ENCODE peak calls at places on chromosomes 12 and 14, in eight cellular contexts. R is mesenchymal stem cell; C is kidney; I is HepG2; Z is cardiac muscle cell; P is fibroblast of lung; M is pancreas; L is CD8-positive, alpha-beta T cell. K is an unnamed sample. For H3K4me1, the result is how much of the 10 kb centered on the place peaks cover.

GRCh38 chr14:39488600-39488999 is 56.4 kb upstream of the FBXO33 start:
- DNase-seq in C (no peak), M (no peak), I (no peak), P (peak), L (no peak), R (peak), Z (peak), K (no peak)

GRCh38 chr12:24066865-24067264 is 117.4 kb upstream of the SOX5 start:
- DNase-seq in Z (peak), P (peak), I (no peak), M (no peak), L (no peak), R (peak), C (no peak), K (no peak)

GRCh38 chr12:110698171-110698902 is 9.4 kb upstream of the HVCN1 start:
- DNase-seq in R (peak), L (peak), C (peak), Z (peak), M (peak), I (peak), P (peak), K (peak)

GRCh38 chr12:99386907-99387306 is 260.6 kb upstream of the GARIN6 start:
- DNase-seq in M (no peak), I (peak), P (peak), C (no peak), L (no peak), Z (peak), R (no peak), K (no peak)

GRCh38 chr14:60724080-60724618 is at the start of gene SIX4:
- DNase-seq in R (peak), P (peak), I (peak), L (no peak), Z (peak), C (peak), M (peak), K (peak)

GRCh38 chr14:91413547-91414474 is 3.8 kb downstream of the CCDC88C start:
- DNase-seq in P (no peak), Z (no peak), I (no peak), M (peak), L (peak), R (no peak), C (no peak), K (peak)

GRCh38 chr14:70152704-70153103 is 36.0 kb downstream of the SLC8A3 start:
- DNase-seq in I (no peak), R (no peak), C (no peak), L (no peak), Z (no peak), P (no peak), M (no peak), K (no peak)

GRCh38 chr12:97456792-97457191 is 5.8 kb upstream of the RMST start:
- DNase-seq in I (no peak), L (no peak), R (no peak), Z (no peak), P (no peak), C (no peak), M (no peak), K (no peak)

GRCh38 chr12:4615667-4616066 is 33.2 kb downstream of the AKAP3 start:
- DNase-seq in M (no peak), R (no peak), L (no peak), C (no peak), I (no peak), P (no peak), Z (no peak), K (no peak)

DNA sequence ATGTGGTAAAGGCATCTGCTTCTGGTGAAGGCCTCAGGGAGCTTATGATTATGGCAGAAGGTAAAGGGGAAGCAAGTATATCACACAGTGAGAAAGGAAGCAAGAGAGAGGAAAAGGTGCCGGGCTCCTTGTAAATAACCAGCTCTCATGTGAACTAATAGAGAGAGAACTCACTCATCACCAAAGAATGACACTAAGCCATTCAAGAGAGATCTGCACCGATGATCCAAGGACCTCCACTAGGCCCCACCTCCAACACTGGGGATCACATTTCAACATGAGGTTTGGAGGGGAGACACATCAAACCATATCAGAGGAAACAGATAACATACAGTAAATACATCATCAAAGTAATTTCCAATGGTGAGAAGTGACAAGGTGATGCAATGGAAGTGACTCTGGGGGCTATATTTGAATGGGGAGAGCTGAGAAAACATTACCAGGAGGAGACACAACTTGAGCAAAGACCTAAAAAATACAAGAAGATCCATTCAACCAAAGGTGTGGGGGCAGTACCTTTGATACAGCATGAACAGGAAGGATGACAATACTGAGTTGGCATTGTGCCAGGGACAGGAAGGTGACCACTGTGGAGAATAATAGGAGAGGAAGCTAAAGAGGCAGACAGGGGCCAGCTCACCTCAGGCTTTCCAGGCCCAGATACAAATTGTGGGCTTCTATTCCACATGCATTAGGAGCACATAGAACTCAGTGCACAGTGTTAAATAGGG is 134.4 kb upstream of the GRIP1 start:
- DNase-seq in L (no peak), I (peak), C (no peak), P (no peak), Z (no peak), R (no peak), M (no peak), K (no peak)
- H3K4me1 ChIP-seq in L (under half), I (under half), C (under half), P (under half), Z (under half), R (under half), M (under half), K (under half)

DNA sequence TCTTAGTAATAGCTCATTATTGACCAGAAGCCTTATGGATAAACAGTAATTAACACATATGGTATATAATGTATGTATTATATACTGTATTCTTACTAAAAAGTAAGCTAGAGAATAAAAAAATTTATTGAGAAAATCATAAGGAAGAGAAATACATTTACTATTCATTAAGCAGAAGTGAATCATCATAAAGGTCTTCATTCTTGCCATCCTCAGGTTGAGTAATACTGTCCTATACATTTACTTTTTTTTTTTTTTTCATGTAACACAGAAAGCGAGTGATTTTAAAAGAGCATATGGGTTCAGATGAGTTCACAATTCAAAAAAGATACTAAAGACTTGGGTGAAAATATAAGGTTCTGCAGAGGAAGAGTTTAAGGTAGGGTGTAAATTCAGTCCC is 152.5 kb downstream of the TGFB3 start:
- DNase-seq in I (no peak), L (no peak), M (no peak), P (no peak), C (no peak), Z (no peak), R (no peak), K (no peak)
- H3K4me3 ChIP-seq in I (no peak), L (no peak), M (no peak), P (no peak), C (no peak), Z (no peak), R (no peak), K (no peak)

GRCh38 chr14:89444536-89445125 is 27.6 kb upstream of the FOXN3 start:
- DNase-seq in R (peak), Z (peak), M (no peak), L (no peak), I (no peak), P (peak), C (no peak), K (peak)
- H3K4me1 ChIP-seq in R (under half), Z (under half), M (under half), L (under half), I (under half), P (under half), C (under half), K (under half)

GRCh38 chr12:11651785-11652184 is 2.3 kb downstream of the ETV6 start:
- DNase-seq in R (no peak), L (no peak), P (peak), I (no peak), M (no peak), Z (no peak), C (no peak), K (peak)
- H3K4me3 ChIP-seq in R (peak), L (peak), P (peak), I (peak), M (peak), Z (peak), C (peak), K (peak)

DNA sequence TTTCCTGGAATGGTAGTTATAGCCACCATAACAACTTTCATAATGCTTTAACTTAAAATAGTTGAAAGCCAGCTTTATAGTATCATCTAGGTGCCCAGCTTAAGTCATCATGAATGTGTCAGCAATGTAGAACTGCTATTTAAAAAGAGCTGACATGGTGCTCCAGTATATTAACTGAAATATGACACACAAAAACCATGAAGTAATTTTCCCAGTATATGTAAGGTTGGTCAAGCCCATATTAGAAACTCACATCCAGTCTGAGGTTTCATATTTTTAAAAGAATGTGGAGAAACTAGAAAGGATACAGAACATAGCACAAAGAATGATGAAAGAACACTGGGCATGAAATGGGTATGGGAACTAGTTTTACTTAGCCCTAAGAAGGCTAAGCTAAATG is 121.3 kb upstream of the KRAS start:
- DNase-seq in L (no peak), C (no peak), M (no peak), R (no peak), P (no peak), I (no peak), Z (no peak), K (no peak)
- H3K4me1 ChIP-seq in L (under half), C (under half), M (under half), R (under half), P (under half), I (under half), Z (under half), K (under half)

DNA sequence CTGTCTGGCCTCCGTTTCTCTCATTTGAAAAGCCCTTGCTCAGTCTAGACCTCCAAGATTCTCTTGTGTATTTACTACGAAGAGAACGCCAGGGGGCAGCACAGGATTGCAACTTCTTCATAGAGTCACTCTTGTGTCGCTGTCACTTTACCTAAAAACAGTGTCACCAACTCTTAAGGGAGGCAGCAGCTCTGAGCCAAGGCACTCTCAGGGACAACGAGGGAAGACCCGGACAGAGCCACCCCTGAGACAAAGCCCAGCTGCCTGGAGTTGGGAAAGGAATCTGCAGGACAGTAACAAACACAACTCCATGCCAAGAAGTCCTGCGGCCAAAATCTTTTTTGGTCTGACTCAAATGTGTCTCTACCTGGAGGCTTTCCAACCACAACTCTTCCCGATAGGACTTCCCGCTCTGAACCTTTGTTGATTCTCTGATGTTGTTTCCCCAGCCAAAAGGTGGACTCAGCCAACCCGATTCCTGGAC is 9.6 kb upstream of the RPAP3 start:
- DNase-seq in L (peak), Z (peak), M (peak), C (peak), I (peak), R (peak), P (peak), K (peak)
- H3K4me3 ChIP-seq in L (no peak), Z (no peak), M (no peak), C (no peak), I (no peak), R (peak), P (no peak), K (no peak)

GRCh38 chr14:36662543-36663403 is 1.1 kb downstream of the PAX9 start:
- DNase-seq in I (no peak), C (peak), R (peak), L (no peak), P (no peak), Z (no peak), M (no peak), K (no peak)

GRCh38 chr14:36662258-36662542 is 540 bp downstream of the PAX9 start:
- DNase-seq in L (no peak), Z (no peak), I (no peak), C (peak), P (no peak), R (no peak), M (no peak), K (no peak)

GRCh38 chr14:36664322-36665193 is 2.9 kb downstream of the PAX9 start:
- DNase-seq in Z (no peak), M (no peak), P (no peak), L (no peak), C (no peak), I (no peak), R (no peak), K (no peak)

GRCh38 chr14:36661506-36662257 is at the start of gene PAX9:
- DNase-seq in R (peak), Z (peak), M (peak), L (no peak), P (peak), I (peak), C (peak), K (peak)

GRCh38 chr14:36663404-36664321 is 2.0 kb downstream of the PAX9 start:
- DNase-seq in M (no peak), P (peak), C (peak), Z (no peak), L (no peak), I (no peak), R (peak), K (no peak)
- H3K4me1 ChIP-seq in M (under half), P (under half), C (under half), Z (under half), L (under half), I (under half), R (under half), K (under half)

GRCh38 chr12:39461059-39461458 is 18.1 kb upstream of the KIF21A start:
- DNase-seq in P (no peak), R (no peak), L (no peak), Z (no peak), I (no peak), C (no peak), M (no peak), K (no peak)
- H3K4me3 ChIP-seq in P (no peak), R (no peak), L (no peak), Z (no peak), I (no peak), C (no peak), M (no peak), K (no peak)

GRCh38 chr14:105467249-105467941 is 7.2 kb upstream of the CRIP2 start:
- DNase-seq in C (no peak), P (no peak), L (no peak), M (no peak), R (no peak), Z (no peak), I (no peak), K (no peak)

GRCh38 chr14:105467942-105468471 is 6.6 kb upstream of the CRIP2 start:
- DNase-seq in C (no peak), P (no peak), L (no peak), I (no peak), M (no peak), Z (no peak), R (no peak), K (no peak)

GRCh38 chr14:105469456-105470162 is 5.0 kb upstream of the CRIP2 start:
- DNase-seq in L (no peak), P (no peak), I (no peak), M (peak), C (peak), Z (no peak), R (no peak), K (no peak)

GRCh38 chr14:105470163-105470811 is 4.3 kb upstream of the CRIP2 start:
- DNase-seq in I (no peak), M (no peak), L (no peak), P (no peak), R (no peak), C (no peak), Z (no peak), K (no peak)

DNA sequence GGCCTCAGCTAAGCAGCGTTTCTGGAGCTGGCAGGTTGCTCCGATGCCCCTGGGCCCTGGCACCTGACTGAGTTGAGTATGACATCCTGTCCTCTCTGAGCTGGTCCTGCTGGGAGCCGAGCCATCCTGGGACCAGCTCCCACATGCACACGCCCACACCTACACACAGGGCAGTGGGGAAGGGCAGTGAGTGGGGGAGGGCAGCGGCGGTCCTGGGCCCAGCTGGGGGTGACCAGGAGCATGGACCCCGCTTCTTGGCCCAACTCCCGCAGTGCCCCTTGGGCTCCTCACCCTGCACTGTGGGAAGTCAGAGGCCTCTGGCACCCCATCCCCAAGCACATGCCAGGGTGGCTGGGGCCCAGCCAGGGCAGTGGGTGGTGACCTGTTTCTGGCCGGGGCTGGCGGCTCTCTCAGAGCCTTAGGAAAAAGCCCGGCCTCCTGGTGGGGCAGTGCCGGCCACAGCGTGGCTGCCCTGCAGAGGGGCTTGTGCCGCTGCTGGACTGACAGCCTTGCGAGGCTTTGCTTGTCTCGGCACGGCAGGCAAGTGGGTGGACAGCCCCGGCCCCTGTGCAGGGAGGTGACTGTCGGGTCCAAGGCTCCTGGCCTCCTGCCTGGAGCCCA is 5.9 kb upstream of the CRIP2 start:
- DNase-seq in R (no peak), I (no peak), M (no peak), P (no peak), Z (no peak), L (no peak), C (peak), K (no peak)
- H3K4me1 ChIP-seq in R (half or more), I (under half), M (under half), P (under half), Z (half or more), L (under half), C (under half), K (under half)

K was measured in small intestine.